ENCODE peak calls at places on chromosomes 2 and 18, in seven cellular contexts. D is fibroblast of lung, Z is GM13977, T is right lobe of liver, V is psoas muscle, E is GM12865, W is astrocyte of the spinal cord. Y is an unnamed sample.

GRCh38 chr2:26612034-26612433 is 29.1 kb downstream of the CIB4 start:
- DNase-seq in T (no peak), V (no peak), W (no peak), D (no peak), E (no peak), Z (no peak), Y (no peak)

GRCh38 chr2:231017250-231017636 is 20.1 kb upstream of the C2orf72 start:
- DNase-seq in W (no peak), D (no peak), T (no peak), V (no peak), Z (no peak), E (no peak), Y (no peak)

GRCh38 chr18:36454848-36455458 is 157.4 kb downstream of the FHOD3 start:
- DNase-seq in T (no peak), D (no peak), W (no peak), E (no peak), V (no peak), Z (no peak), Y (no peak)

GRCh38 chr2:240140920-240141319 is 462 bp upstream of the OTOS start:
- DNase-seq in T (peak), V (no peak), Z (no peak), W (no peak), D (no peak), E (no peak), Y (no peak)

GRCh38 chr2:172046080-172046678 is 39.1 kb upstream of the DLX1 start:
- DNase-seq in W (no peak), Z (no peak), T (no peak), E (no peak), D (peak), V (no peak), Y (no peak)

GRCh38 chr2:174914894-174915760 is 90.1 kb downstream of the CHN1 start:
- DNase-seq in V (no peak), Z (no peak), E (no peak), D (peak), W (no peak), T (no peak), Y (no peak)

GRCh38 chr18:40832362-40832761 is 1122.7 kb upstream of the PIK3C3 start:
- DNase-seq in Z (no peak), D (peak), W (peak), T (no peak), E (no peak), V (no peak), Y (no peak)

GRCh38 chr2:239832101-239832994 is 192.8 kb downstream of the NDUFA10 start:
- DNase-seq in D (no peak), Z (no peak), V (no peak), W (no peak), E (no peak), T (no peak), Y (no peak)

GRCh38 chr2:218892693-218893348 is 12.2 kb downstream of the WNT10A start:
- DNase-seq in V (peak), W (peak), Z (peak), T (peak), E (peak), D (peak), Y (peak)

GRCh38 chr2:58640042-58640441 is 398.9 kb upstream of the FANCL start:
- DNase-seq in D (no peak), V (no peak), E (no peak), T (no peak), Z (no peak), W (no peak), Y (no peak)

GRCh38 chr2:28674062-28674712 is 77.4 kb upstream of the PPP1CB start:
- DNase-seq in E (no peak), D (peak), Z (no peak), T (no peak), W (peak), V (no peak), Y (no peak)

GRCh38 chr2:62340981-62341624 is 145.2 kb downstream of the B3GNT2 start:
- DNase-seq in T (no peak), D (peak), V (peak), Z (no peak), W (no peak), E (peak), Y (peak)

GRCh38 chr2:224142397-224143312 is 103.6 kb upstream of the SERPINE2 start:
- DNase-seq in W (peak), T (no peak), D (peak), Z (no peak), E (no peak), V (no peak), Y (no peak)

GRCh38 chr18:61596296-61596695 is 263.1 kb downstream of the CDH20 start:
- DNase-seq in V (no peak), E (no peak), W (no peak), Z (no peak), T (no peak), D (no peak), Y (no peak)

GRCh38 chr18:64037812-64038414 is 68.0 kb downstream of the SERPINB8 start:
- DNase-seq in Z (peak), W (peak), D (peak), T (no peak), V (no peak), E (peak), Y (peak)

GRCh38 chr2:157868993-157869392 is 7.1 kb downstream of the ACVR1 start:
- DNase-seq in W (no peak), Z (no peak), V (no peak), D (peak), T (no peak), E (no peak), Y (no peak)

GRCh38 chr2:181223239-181223638 is 233.9 kb upstream of the ITGA4 start:
- DNase-seq in W (no peak), Z (no peak), T (no peak), E (no peak), D (no peak), V (no peak), Y (no peak)

GRCh38 chr2:101147971-101148370 is 3.2 kb downstream of the TBC1D8 start:
- DNase-seq in D (no peak), T (no peak), E (no peak), W (no peak), V (no peak), Z (no peak), Y (no peak)

GRCh38 chr2:21279525-21279924 is 155.8 kb downstream of the TDRD15 start:
- DNase-seq in V (no peak), W (no peak), D (no peak), T (no peak), Z (no peak), E (no peak), Y (no peak)

GRCh38 chr2:108267117-108267516 is 21.6 kb upstream of the SULT1C2 start:
- DNase-seq in Z (no peak), V (peak), T (no peak), D (peak), E (no peak), W (peak), Y (no peak)

GRCh38 chr2:225512873-225513580 is 113.5 kb downstream of the NYAP2 start:
- DNase-seq in Z (no peak), T (no peak), W (peak), V (no peak), D (peak), E (no peak), Y (no peak)

GRCh38 chr2:170929686-170930050 is 615 bp downstream of the GORASP2 start:
- DNase-seq in V (peak), Z (peak), W (peak), E (peak), T (peak), D (peak), Y (peak)

GRCh38 chr2:235638541-235639192 is 144.8 kb downstream of the AGAP1 start:
- DNase-seq in V (no peak), D (no peak), W (no peak), T (no peak), E (no peak), Z (no peak), Y (no peak)

GRCh38 chr2:18940184-18940583 is 350.8 kb upstream of the NT5C1B start:
- DNase-seq in D (no peak), W (no peak), E (peak), Z (peak), T (no peak), V (no peak), Y (peak)

GRCh38 chr2:42196070-42196402 is 26.9 kb downstream of the EML4 start:
- DNase-seq in Z (no peak), W (no peak), D (no peak), E (no peak), T (no peak), V (no peak), Y (no peak)

GRCh38 chr18:28826062-28826565 is 649.2 kb upstream of the CDH2 start:
- DNase-seq in E (no peak), D (no peak), W (no peak), Z (no peak), T (no peak), V (no peak), Y (no peak)

GRCh38 chr2:116669782-116670181 is 1144.7 kb upstream of the DDX18 start:
- DNase-seq in T (no peak), E (no peak), Z (no peak), W (peak), V (no peak), D (no peak), Y (no peak)

GRCh38 chr2:89831686-89832498 is 1140.4 kb downstream of the RPIA start:
- DNase-seq in W (no peak), T (no peak), E (peak), Z (no peak), D (no peak), V (no peak), Y (no peak)
- TF ChIP-seq CTCF in W (no peak), T (no peak), E (no peak), Z (no peak), D (peak), V (no peak), Y (no peak)

GRCh38 chr2:121567452-121567851 is 36.8 kb downstream of the RNU4ATAC start:
- DNase-seq in T (no peak), W (no peak), Z (no peak), V (no peak), E (no peak), D (peak), Y (no peak)

GRCh38 chr2:121562269-121563176 is 31.8 kb downstream of the RNU4ATAC start:
- DNase-seq in V (no peak), T (no peak), E (peak), D (no peak), Z (peak), W (no peak), Y (peak)

GRCh38 chr2:121565389-121566250 is 34.9 kb downstream of the RNU4ATAC start:
- DNase-seq in Z (no peak), V (peak), E (no peak), T (no peak), D (no peak), W (no peak), Y (no peak)

GRCh38 chr2:121567957-121568409 is 37.3 kb downstream of the RNU4ATAC start:
- DNase-seq in D (peak), Z (no peak), T (no peak), W (peak), E (no peak), V (no peak), Y (no peak)

GRCh38 chr2:121564905-121565304 is 34.2 kb downstream of the RNU4ATAC start:
- DNase-seq in D (peak), Z (no peak), V (no peak), W (no peak), E (no peak), T (no peak), Y (no peak)
- TF ChIP-seq CTCF in D (no peak), Z (no peak), V (no peak), W (no peak), E (no peak), T (no peak), Y (no peak)

DNA sequence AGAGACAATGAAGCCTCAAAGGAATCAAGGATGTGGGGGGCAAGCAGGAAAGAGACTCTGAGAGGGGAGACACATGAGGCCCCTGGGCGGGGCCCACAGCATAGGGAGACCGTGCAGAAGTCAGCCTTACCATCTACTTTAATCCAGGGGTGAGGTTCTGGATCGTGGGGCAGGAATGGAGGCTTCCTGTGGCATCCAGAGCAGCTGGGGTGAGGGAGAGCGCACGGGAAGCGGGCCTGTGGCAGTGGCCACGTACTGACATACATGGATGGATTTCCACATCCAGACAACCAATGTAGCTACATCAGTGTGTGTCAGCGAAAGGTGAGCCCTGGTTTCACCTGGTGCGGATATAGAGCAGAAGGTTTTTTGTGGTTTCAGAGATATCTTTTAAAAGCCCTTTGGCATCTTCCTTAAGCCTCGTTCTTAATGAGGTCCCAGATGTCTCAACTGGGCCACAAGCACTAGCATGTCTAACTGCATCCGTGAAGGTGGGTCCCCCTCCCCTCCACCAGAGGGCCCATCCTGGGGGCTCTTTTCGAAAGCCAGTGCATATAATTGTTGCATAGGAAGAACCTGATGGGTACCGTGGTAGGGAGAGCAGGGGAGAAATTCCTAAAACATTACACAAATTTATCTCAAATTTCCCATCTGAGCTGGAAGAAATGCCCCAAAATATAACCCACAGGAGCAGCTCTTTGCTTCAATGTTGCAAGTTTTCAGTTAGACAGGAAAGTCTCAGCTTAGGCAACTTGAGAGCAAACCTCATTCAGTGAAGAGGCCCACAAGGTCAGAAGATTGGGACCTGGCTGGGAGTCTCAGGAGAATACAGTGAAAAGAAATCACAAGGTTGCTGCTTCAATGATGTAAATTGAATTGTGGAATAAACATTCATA is 90.9 kb downstream of the SP3 start:
- DNase-seq in T (peak), D (no peak), W (no peak), E (peak), Z (peak), V (no peak), Y (no peak)
- TF ChIP-seq CTCF in T (no peak), D (no peak), W (no peak), E (no peak), Z (no peak), V (no peak), Y (no peak)

DNA sequence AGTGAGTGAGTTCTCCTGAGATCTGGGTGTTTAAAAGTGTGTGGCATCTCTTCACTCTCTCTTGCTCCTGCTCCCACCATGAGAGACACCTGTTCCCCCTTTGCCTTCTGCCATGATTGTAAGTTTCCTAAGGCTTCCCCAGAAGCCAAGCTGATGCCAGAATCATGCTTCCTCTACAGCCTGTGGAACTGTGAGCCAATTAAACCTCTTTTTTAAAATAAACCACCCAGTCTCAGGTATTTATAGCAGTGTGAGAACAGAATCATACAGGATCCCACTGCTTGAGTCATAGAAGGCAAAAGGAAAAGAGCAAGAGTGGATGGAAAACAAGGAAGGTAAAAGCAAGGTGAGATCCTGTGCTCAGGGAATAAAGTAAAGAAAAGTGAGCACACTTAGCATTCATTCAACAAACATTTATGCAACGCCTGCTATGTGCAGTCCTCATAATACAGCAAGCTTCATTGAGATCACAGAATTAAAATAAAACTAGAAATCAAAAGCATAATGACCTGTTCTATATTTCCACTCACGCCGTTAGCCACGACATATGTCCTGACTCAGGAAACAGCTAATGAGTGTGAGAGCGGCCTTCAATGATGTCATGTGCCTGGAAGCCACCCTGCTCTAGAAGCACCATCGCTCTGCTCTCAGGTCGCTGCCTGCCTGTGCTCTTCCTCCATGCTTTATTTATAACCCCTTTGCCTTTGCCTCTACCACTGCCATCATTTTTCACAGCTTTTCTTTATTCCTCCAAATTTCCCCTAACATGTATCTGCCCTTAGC is 11.3 kb upstream of the COPS8 start:
- DNase-seq in W (no peak), V (no peak), D (peak), E (no peak), T (no peak), Z (no peak), Y (no peak)
- TF ChIP-seq CTCF in W (no peak), V (no peak), D (no peak), E (no peak), T (no peak), Z (no peak), Y (no peak)

GRCh38 chr2:24169031-24169430 is 5.8 kb upstream of the FAM228A start:
- DNase-seq in Z (no peak), D (no peak), W (no peak), E (no peak), V (no peak), T (no peak), Y (no peak)

GRCh38 chr2:24162494-24162893 is 12.4 kb upstream of the FAM228A start:
- DNase-seq in Z (no peak), W (no peak), E (no peak), T (no peak), D (no peak), V (no peak), Y (no peak)

GRCh38 chr2:24163186-24163585 is 11.7 kb upstream of the FAM228A start:
- DNase-seq in D (no peak), W (no peak), V (no peak), E (no peak), Z (no peak), T (no peak), Y (no peak)

GRCh38 chr2:24160761-24161160 is 14.1 kb upstream of the FAM228A start:
- DNase-seq in V (no peak), T (no peak), E (no peak), W (no peak), D (no peak), Z (no peak), Y (no peak)

GRCh38 chr2:24164416-24164973 is 10.4 kb upstream of the FAM228A start:
- DNase-seq in E (peak), V (no peak), T (no peak), W (no peak), Z (peak), D (no peak), Y (peak)
- TF ChIP-seq CTCF in E (peak), V (peak), T (peak), W (peak), Z (peak), D (peak), Y (peak)

GRCh38 chr2:117956036-117956791 is 57.7 kb downstream of the CCDC93 start:
- DNase-seq in T (no peak), W (no peak), D (no peak), V (no peak), Z (no peak), E (no peak), Y (no peak)
- TF ChIP-seq CTCF in T (peak), W (peak), D (no peak), V (peak), Z (no peak), E (no peak), Y (no peak)

GRCh38 chr2:23203383-23203782 is 181.6 kb upstream of the KLHL29 start:
- DNase-seq in W (no peak), D (no peak), V (no peak), Z (no peak), E (no peak), T (no peak), Y (no peak)

GRCh38 chr2:23200056-23200455 is 184.9 kb upstream of the KLHL29 start:
- DNase-seq in T (no peak), W (no peak), V (no peak), E (no peak), D (no peak), Z (no peak), Y (no peak)

GRCh38 chr2:23198316-23199114 is 186.5 kb upstream of the KLHL29 start:
- DNase-seq in Z (no peak), T (no peak), D (no peak), E (no peak), V (no peak), W (no peak), Y (no peak)

GRCh38 chr2:23200460-23201113 is 184.4 kb upstream of the KLHL29 start:
- DNase-seq in W (no peak), D (no peak), Z (no peak), T (no peak), V (no peak), E (no peak), Y (no peak)

GRCh38 chr2:23199115-23199918 is 185.7 kb upstream of the KLHL29 start:
- DNase-seq in D (no peak), Z (peak), W (no peak), E (peak), T (peak), V (no peak), Y (peak)
- TF ChIP-seq CTCF in D (peak), Z (peak), W (peak), E (peak), T (peak), V (peak), Y (peak)

Y was measured in GM10248.